ENCODE peak calls at places on chromosomes 12 and 14, in seven cellular contexts. M is right cardiac atrium, G is GM23248, U is tibial artery, Z is heart right ventricle, S is endodermal cell, Y is right atrium auricular region. P is an unnamed sample. For H3K9me3, the result is how much of the 10 kb centered on the place peaks cover.

GRCh38 chr12:87784350-87784749 is 244.9 kb downstream of the C12orf50 start:
- DNase-seq in U (no peak), Y (no peak), M (no peak), Z (no peak), G (no peak), S (no peak), P (no peak)

GRCh38 chr14:21071225-21072041 is 1.3 kb downstream of the ARHGEF40 start:
- DNase-seq in M (peak), S (peak), G (peak), U (peak), Y (peak), Z (peak), P (peak)

GRCh38 chr14:75525969-75526368 is 3.7 kb downstream of the BATF start:
- DNase-seq in M (no peak), G (no peak), Y (no peak), S (no peak), U (no peak), Z (no peak), P (no peak)

GRCh38 chr14:70714055-70714550 is 72.4 kb downstream of the TTC9 start:
- DNase-seq in U (no peak), S (peak), M (no peak), G (peak), Y (no peak), Z (no peak), P (peak)

GRCh38 chr14:53929871-53930685 is 26.5 kb downstream of the BMP4 start:
- DNase-seq in M (no peak), G (no peak), Y (no peak), U (no peak), Z (no peak), S (peak), P (peak)

GRCh38 chr14:36502558-36503508 is 17.2 kb downstream of the NKX2-1 start:
- DNase-seq in G (no peak), Z (no peak), Y (peak), M (no peak), U (no peak), S (no peak), P (no peak)

GRCh38 chr12:128797119-128798118 is 26.3 kb downstream of the SLC15A4 start:
- DNase-seq in Z (no peak), S (no peak), Y (no peak), M (no peak), G (no peak), U (no peak), P (no peak)

GRCh38 chr12:26239127-26239500 is 43.7 kb downstream of the SSPN start:
- DNase-seq in U (no peak), Z (no peak), M (peak), Y (no peak), G (no peak), S (no peak), P (no peak)

GRCh38 chr14:63650336-63650952 is 8.8 kb upstream of the WDR89 start:
- DNase-seq in U (no peak), G (peak), M (no peak), Z (no peak), Y (no peak), S (no peak), P (no peak)

GRCh38 chr14:33949051-33950037 is 1.5 kb downstream of the EGLN3 start:
- DNase-seq in Z (no peak), Y (no peak), M (no peak), U (no peak), G (no peak), S (peak), P (no peak)

GRCh38 chr14:79256311-79256879 is 954.9 kb downstream of the DIO2 start:
- DNase-seq in M (no peak), Y (no peak), U (no peak), S (peak), G (no peak), Z (no peak), P (peak)

GRCh38 chr12:42960087-42960527 is 370.6 kb upstream of the PRICKLE1 start:
- DNase-seq in S (no peak), G (peak), M (no peak), U (no peak), Y (no peak), Z (no peak), P (no peak)

GRCh38 chr12:3004655-3005565 is 45.7 kb downstream of the TEAD4 start:
- DNase-seq in U (no peak), M (no peak), Y (no peak), S (peak), G (peak), Z (no peak), P (peak)

GRCh38 chr14:90819734-90820393 is 3.6 kb upstream of the TTC7B start:
- DNase-seq in M (no peak), U (no peak), Z (no peak), G (no peak), S (no peak), Y (no peak), P (no peak)

GRCh38 chr12:123132951-123133619 is 17.8 kb downstream of the PITPNM2 start:
- DNase-seq in M (no peak), U (no peak), S (no peak), Y (no peak), Z (no peak), G (no peak), P (no peak)

GRCh38 chr12:24833513-24833912 is 115.4 kb downstream of the BCAT1 start:
- DNase-seq in Y (no peak), Z (no peak), M (no peak), U (no peak), G (no peak), S (no peak), P (no peak)

GRCh38 chr14:76480426-76480825 is 104.5 kb downstream of the ESRRB start:
- DNase-seq in Y (no peak), Z (no peak), S (no peak), M (no peak), G (no peak), U (no peak), P (no peak)

GRCh38 chr12:53995311-53996187 is 4.4 kb upstream of the HOXC9 start:
- DNase-seq in M (no peak), G (peak), U (peak), Z (no peak), S (peak), Y (no peak), P (no peak)

GRCh38 chr14:78356406-78356805 is 186.2 kb downstream of the NRXN3 start:
- DNase-seq in M (no peak), U (no peak), S (no peak), G (no peak), Y (no peak), Z (no peak), P (no peak)

GRCh38 chr12:100450726-100451125 is 22.9 kb upstream of the NR1H4 start:
- DNase-seq in S (no peak), G (peak), Z (no peak), Y (no peak), M (no peak), U (no peak), P (no peak)

GRCh38 chr12:67506739-67507138 is 141.8 kb upstream of the DYRK2 start:
- DNase-seq in S (no peak), G (no peak), Y (no peak), M (no peak), Z (no peak), U (no peak), P (no peak)

GRCh38 chr12:120093336-120093591 is 23.3 kb downstream of the RAB35 start:
- DNase-seq in M (peak), S (no peak), Y (no peak), G (no peak), Z (no peak), U (no peak), P (no peak)

GRCh38 chr14:59529189-59529588 is 44.9 kb downstream of the JKAMP start:
- DNase-seq in Y (no peak), U (no peak), Z (no peak), S (no peak), M (no peak), G (no peak), P (peak)

GRCh38 chr12:27966870-27967269 is 5.7 kb downstream of the PTHLH start:
- DNase-seq in M (no peak), S (no peak), U (no peak), Y (no peak), Z (no peak), G (peak), P (no peak)

GRCh38 chr12:101653503-101653902 is 43.9 kb upstream of the CHPT1 start:
- DNase-seq in S (no peak), Y (no peak), M (no peak), U (no peak), G (no peak), Z (no peak), P (no peak)

GRCh38 chr12:27973487-27973890 is 956 bp upstream of the PTHLH start:
- DNase-seq in Y (no peak), G (peak), Z (no peak), M (no peak), U (no peak), S (no peak), P (no peak)

GRCh38 chr14:99239661-99240092 is 32.3 kb downstream of the BCL11B start:
- DNase-seq in G (no peak), U (no peak), Y (no peak), S (no peak), Z (no peak), M (no peak), P (no peak)

GRCh38 chr14:73591690-73592448 is at the start of gene ACOT4:
- DNase-seq in S (peak), M (peak), G (peak), U (no peak), Y (no peak), Z (peak), P (no peak)

GRCh38 chr12:12870454-12870853 is 20.9 kb upstream of the GPRC5A start:
- DNase-seq in Y (no peak), G (peak), Z (no peak), U (no peak), S (no peak), M (no peak), P (no peak)

GRCh38 chr12:13175499-13175898 is 21.0 kb upstream of the EMP1 start:
- DNase-seq in U (no peak), Z (no peak), S (no peak), M (no peak), Y (no peak), G (peak), P (no peak)

GRCh38 chr12:481422-481821 is 21.7 kb downstream of the B4GALNT3 start:
- DNase-seq in M (peak), U (peak), G (peak), Y (peak), S (peak), Z (peak), P (no peak)

GRCh38 chr12:108643941-108644742 is 10.4 kb upstream of the SELPLG start:
- DNase-seq in Y (peak), Z (no peak), M (no peak), S (peak), U (peak), G (peak), P (no peak)

GRCh38 chr14:92641306-92641705 is 107.1 kb downstream of the LGMN start:
- DNase-seq in G (no peak), M (no peak), Y (no peak), Z (no peak), U (no peak), S (no peak), P (no peak)

GRCh38 chr14:100241279-100241678 is 2.3 kb downstream of the YY1 start:
- DNase-seq in U (no peak), S (no peak), Y (no peak), M (no peak), G (peak), Z (no peak), P (no peak)

GRCh38 chr14:100240725-100241032 is 1.7 kb downstream of the YY1 start:
- DNase-seq in S (no peak), U (no peak), Z (no peak), G (no peak), Y (no peak), M (no peak), P (no peak)

GRCh38 chr14:100238419-100239199 is at the start of gene YY1:
- DNase-seq in U (peak), S (peak), Z (peak), G (peak), M (peak), Y (peak), P (peak)

GRCh38 chr14:100239200-100239839 is 376 bp downstream of the YY1 start:
- DNase-seq in Z (peak), M (peak), Y (no peak), S (peak), G (peak), U (no peak), P (no peak)

DNA sequence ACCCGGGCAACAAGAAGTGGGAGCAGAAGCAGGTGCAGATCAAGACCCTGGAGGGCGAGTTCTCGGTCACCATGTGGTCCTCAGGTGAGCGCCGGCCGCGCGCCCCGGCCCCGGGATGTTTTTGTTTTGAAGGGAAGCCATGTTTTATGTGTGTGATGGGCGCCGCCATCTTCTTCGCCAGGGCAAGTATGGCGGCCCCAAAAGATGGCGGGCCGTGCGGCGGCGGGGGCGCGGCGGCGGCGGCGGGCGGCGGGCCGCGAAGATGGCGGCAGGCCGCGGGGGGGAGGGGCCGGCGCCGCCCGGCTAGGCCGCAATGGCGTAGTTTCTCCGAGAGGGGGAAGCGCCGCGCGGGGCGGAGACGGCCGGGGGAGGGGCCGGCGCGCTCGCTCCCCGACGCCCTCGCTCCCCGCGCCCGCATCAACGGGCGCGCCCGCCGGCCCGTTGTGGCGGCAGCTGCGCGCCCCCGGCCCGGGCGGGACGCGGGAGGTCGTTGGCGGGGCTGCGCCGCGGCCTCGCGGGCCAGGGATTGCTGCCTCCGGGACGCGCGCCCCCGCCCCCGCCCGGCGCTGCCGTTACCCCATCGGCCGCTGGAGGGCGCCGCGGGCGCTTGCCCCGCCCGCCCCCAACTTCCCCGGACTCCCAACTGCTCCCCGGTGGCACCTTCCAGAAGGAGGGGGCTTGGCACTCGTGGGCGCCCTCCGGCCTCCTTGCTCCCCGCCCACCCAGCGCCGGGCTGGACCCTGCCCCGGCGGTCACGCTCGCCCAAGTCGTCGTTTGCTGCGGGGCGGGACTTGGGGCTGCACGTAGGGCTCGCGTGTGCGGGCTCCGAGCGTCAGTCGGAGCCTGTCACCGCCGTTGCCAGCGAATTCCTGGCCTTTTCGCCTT is 1.1 kb downstream of the YY1 start:
- DNase-seq in M (peak), U (peak), Y (peak), S (peak), Z (peak), G (peak), P (peak)
- H3K4me3 ChIP-seq in M (peak), U (peak), Y (peak), S (peak), Z (peak), G (peak), P (peak)

GRCh38 chr12:50014342-50014741 is 11.0 kb downstream of the RACGAP1 start:
- DNase-seq in Z (no peak), G (no peak), U (no peak), M (no peak), Y (no peak), S (peak), P (no peak)
- H3K27ac ChIP-seq in Z (no peak), G (no peak), U (no peak), M (no peak), Y (no peak), S (no peak), P (no peak)

DNA sequence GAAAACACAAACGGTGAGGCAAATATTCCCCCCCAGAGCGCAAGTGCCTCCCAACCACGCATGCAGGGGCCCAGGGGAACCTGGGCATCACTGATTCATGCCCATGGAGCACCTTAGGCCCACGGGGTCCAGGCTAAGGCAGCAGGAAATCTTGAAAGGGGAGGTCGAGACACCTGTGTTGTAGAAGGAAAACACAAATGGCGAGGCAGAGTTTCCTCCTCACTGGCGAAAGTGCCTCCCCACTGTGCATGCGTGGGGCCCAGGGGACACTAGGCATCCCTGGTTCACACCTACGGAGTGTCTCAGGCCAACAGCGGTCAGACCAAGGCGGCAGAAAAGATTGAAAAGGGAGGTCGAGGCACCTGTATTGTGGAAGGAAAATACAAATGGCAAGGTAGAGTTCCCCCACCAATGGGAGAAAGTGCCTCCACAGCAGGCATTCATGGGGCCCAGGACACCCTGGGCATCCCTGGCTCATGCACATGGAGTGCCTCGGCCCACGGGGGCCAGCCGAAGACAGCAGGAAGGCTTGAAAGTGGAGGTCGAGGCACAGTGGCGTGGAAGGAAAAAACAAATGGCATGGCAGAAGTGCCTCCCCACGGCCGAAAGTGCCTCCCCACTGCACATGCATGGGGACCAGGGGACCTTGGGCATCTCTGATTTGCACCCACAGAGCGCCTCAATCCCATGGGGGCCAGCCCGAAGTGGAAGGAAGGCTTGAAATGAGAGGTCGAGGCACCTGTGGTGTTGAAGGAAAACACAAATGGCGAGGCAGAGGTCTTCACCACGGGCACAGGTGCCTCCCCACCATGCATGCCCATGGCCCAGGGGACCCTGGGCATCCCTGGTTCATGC is 368.8 kb downstream of the ALG10 start:
- DNase-seq in U (peak), M (peak), Z (no peak), S (peak), G (no peak), Y (no peak), P (no peak)
- H3K9me3 ChIP-seq in U (under half), M (under half), Z (under half), S (under half), G (under half), Y (under half), P (under half)

DNA sequence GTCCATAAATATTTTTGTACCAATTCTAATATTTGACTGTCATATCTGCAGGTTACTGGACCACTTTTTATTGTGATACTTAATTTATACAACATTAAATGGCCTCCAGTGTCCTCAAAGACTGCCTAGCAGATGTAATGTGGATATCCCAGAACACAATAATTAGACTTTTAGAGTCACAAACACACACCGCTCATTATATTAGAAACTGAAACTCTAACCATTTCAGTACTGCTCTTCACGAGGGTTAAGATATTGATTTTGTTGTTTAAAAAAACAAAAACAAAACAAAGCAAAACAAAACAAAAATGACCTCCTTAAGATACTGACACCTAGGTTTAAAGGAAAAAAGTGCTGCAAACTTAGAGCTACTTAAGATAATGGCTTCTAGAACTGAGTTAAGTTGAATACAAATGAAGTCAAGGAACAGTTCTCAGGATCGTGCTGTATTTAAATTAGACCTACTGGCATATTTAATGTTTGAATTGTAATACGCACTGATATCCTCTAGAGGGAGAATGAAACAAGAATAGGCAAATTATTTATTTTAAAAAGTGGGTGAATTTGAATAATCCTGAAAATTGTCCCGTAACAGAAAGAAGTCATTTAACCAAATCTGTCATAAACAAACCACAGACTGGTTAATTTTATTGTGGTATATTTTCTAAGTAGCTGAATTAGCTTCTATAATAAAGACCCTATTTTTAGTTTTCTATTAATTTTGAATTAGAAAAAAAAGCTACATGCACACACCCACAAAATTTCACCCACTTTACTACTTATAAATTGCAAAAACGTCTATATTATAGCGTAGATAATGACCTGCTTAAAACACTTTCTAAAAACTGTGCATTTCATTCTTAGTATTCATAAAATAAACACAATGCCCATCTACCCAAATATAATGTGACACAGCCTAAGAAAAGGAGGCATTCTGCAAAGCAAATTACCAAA is 395.2 kb upstream of the DCN start:
- DNase-seq in Z (no peak), U (no peak), Y (no peak), G (peak), S (no peak), M (no peak), P (no peak)
- H3K4me3 ChIP-seq in Z (no peak), U (no peak), Y (peak), G (peak), S (no peak), M (peak), P (peak)

DNA sequence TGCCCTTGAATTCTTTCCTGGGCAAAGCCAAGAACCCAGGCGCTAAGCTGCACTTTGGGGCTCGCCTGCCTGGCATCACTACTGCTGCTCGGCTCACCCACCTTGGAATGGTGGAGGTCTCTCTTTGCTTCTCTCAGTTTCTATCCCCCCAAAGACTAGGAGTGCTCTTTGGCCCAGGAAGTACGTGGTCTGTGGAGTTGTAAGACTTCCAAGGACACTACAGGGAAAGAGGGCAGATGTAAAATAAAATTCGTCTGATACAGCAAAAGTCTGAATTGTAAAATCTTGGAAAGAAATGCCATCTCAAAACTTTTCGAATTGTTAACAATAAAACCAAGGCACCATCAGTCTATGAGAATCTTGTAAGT is 52.5 kb upstream of the MAP1LC3B2 start:
- DNase-seq in Y (no peak), M (no peak), S (no peak), G (no peak), Z (no peak), U (no peak), P (no peak)
- H3K27ac ChIP-seq in Y (no peak), M (no peak), S (no peak), G (no peak), Z (no peak), U (no peak), P (no peak)

P was measured in WERI-Rb-1.